ENCODE peak calls at places on chromosomes 3 and 15, in four cellular contexts. P, K, D and H are unnamed samples.

GRCh38 chr3:197539651-197540051 is 16.1 kb downstream of the BDH1 start:
- DNase-seq in K (no peak), D (no peak), P (no peak), H (no peak)

GRCh38 chr3:45135959-45136358 is 10.2 kb downstream of the CDCP1 start:
- DNase-seq in D (no peak), K (no peak), P (no peak), H (no peak)

GRCh38 chr3:186717039-186717457 is at the start of gene KNG1:
- DNase-seq in K (no peak), D (no peak), P (no peak), H (no peak)

GRCh38 chr3:186990878-186991308 is 60.6 kb downstream of the ST6GAL1 start:
- DNase-seq in D (no peak), K (no peak), P (no peak), H (no peak)

GRCh38 chr3:53626876-53627275 is 132.5 kb downstream of the CACNA1D start:
- DNase-seq in D (no peak), P (no peak), K (no peak), H (no peak)

GRCh38 chr3:118884748-118885206 is 149.9 kb downstream of the IGSF11 start:
- DNase-seq in D (peak; percentile 11), P (peak; percentile 73), K (peak; percentile 81), H (peak; percentile 20)

GRCh38 chr15:66997212-66997611 is 68.2 kb upstream of the SMAD3 start:
- DNase-seq in K (no peak), P (no peak), D (peak; percentile 45), H (no peak)

GRCh38 chr15:73873889-73874511 is 636 bp downstream of the TBC1D21 start:
- DNase-seq in P (no peak), D (peak; percentile 10), K (peak; percentile 70), H (no peak)

GRCh38 chr3:179168933-179169332 is 20.8 kb downstream of the PIK3CA start:
- DNase-seq in D (no peak), P (no peak), K (no peak), H (no peak)

GRCh38 chr15:33584797-33585196 is 274.0 kb downstream of the RYR3 start:
- DNase-seq in P (no peak), K (peak; percentile 47), D (no peak), H (no peak)

GRCh38 chr3:169637731-169638130 is 25.8 kb downstream of the MECOM start:
- DNase-seq in D (no peak), P (no peak), K (no peak), H (no peak)

GRCh38 chr3:150370129-150370602 is 37.9 kb upstream of the TSC22D2 start:
- DNase-seq in K (peak; percentile 95), D (peak; percentile 94), P (peak; percentile 27), H (no peak)

GRCh38 chr3:71478568-71478967 is 105.0 kb downstream of the FOXP1 start:
- DNase-seq in D (no peak), K (no peak), P (no peak), H (peak; percentile 25)

GRCh38 chr3:129783470-129783869 is 110.0 kb downstream of the TMCC1 start:
- DNase-seq in K (no peak), D (peak; percentile 23), P (no peak), H (no peak)

GRCh38 chr3:159828542-159828943 is 160.1 kb upstream of the IL12A start:
- DNase-seq in K (peak; percentile 70), P (no peak), D (peak; percentile 47), H (no peak)

GRCh38 chr15:25508369-25509002 is 69.7 kb upstream of the UBE3A start:
- DNase-seq in D (peak; percentile 21), K (peak; percentile 67), P (no peak), H (no peak)

GRCh38 chr3:196115678-196116083 is 33.8 kb upstream of the TFRC start:
- DNase-seq in D (no peak), K (no peak), P (no peak), H (no peak)

GRCh38 chr3:97930018-97930417 is 42.2 kb downstream of the RIOX2 start:
- DNase-seq in P (no peak), K (no peak), D (no peak), H (no peak)

GRCh38 chr15:51939216-51939615 is 32.4 kb downstream of the LEO1 start:
- DNase-seq in P (no peak), D (no peak), K (no peak), H (no peak)